ENCODE peak calls at places on chromosomes 16 and 17, in ten cellular contexts. T is effector memory CD4-positive, alpha-beta T cell; H is right atrium auricular region; L is IMR-90; U is uterus; Q is CD8-positive, alpha-beta memory T cell; K is mesendoderm; E is cardiac muscle cell; X is esophagus muscularis mucosa; V is SK-N-SH. N is an unnamed sample.

GRCh38 chr16:28326881-28327610 is 34.7 kb downstream of the SBK1 start:
- DNase-seq in T (peak; percentile 20), H (peak; percentile 65), L (peak; percentile 34), U (no peak), Q (peak; percentile 44), K (peak; percentile 69), E (peak; percentile 74), X (no peak), V (peak; percentile 81), N (peak; percentile 64)

GRCh38 chr17:60151355-60151754 is 1.6 kb downstream of the CA4 start:
- DNase-seq in T (no peak), H (no peak), L (no peak), U (no peak), Q (no peak), K (no peak), E (no peak), X (no peak), V (no peak), N (no peak)

GRCh38 chr17:3944485-3945388 is 19.5 kb downstream of the ATP2A3 start:
- DNase-seq in T (peak; percentile 33), H (no peak), L (peak; percentile 26), U (peak; percentile 51), Q (peak; percentile 42), K (peak; percentile 81), E (peak; percentile 92), X (no peak), V (peak; percentile 100), N (no peak)

GRCh38 chr16:75235721-75236193 is 15.7 kb downstream of the BCAR1 start:
- DNase-seq in T (no peak), H (no peak), L (no peak), U (peak; percentile 29), Q (no peak), K (no peak), E (no peak), X (no peak), V (no peak), N (peak; percentile 66)

GRCh38 chr17:39547713-39548478 is 59.8 kb downstream of the NEUROD2 start:
- DNase-seq in T (peak; percentile 54), H (peak; percentile 76), L (no peak), U (peak; percentile 40), Q (peak; percentile 67), K (peak; percentile 76), E (peak; percentile 56), X (peak; percentile 94), V (peak; percentile 76), N (peak; percentile 78)

GRCh38 chr16:54062361-54063346 is 223.9 kb downstream of the IRX3 start:
- DNase-seq in T (no peak), H (no peak), L (no peak), U (no peak), Q (no peak), K (peak; percentile 79), E (no peak), X (no peak), V (no peak), N (no peak)

GRCh38 chr16:85350973-85351372 is 238.7 kb upstream of the CIBAR2 start:
- DNase-seq in T (no peak), H (peak; percentile 76), L (peak; percentile 96), U (peak; percentile 70), Q (no peak), K (no peak), E (peak; percentile 62), X (no peak), V (peak; percentile 88), N (peak; percentile 97)

GRCh38 chr17:4492762-4493561 is 5.7 kb upstream of the SPNS2 start:
- DNase-seq in T (no peak), H (no peak), L (peak; percentile 28), U (no peak), Q (no peak), K (peak; percentile 90), E (peak; percentile 86), X (no peak), V (no peak), N (no peak)

GRCh38 chr17:49823614-49824013 is 24.3 kb downstream of the TAC4 start:
- DNase-seq in T (no peak), H (no peak), L (peak; percentile 91), U (no peak), Q (no peak), K (no peak), E (no peak), X (no peak), V (no peak), N (no peak)

GRCh38 chr17:42657824-42658588 is 1.1 kb upstream of the TUBG2 start:
- DNase-seq in T (no peak), H (no peak), L (no peak), U (no peak), Q (no peak), K (no peak), E (no peak), X (no peak), V (no peak), N (no peak)

GRCh38 chr16:28258571-28258970 is 33.8 kb upstream of the SBK1 start:
- DNase-seq in T (no peak), H (no peak), L (peak; percentile 4), U (no peak), Q (no peak), K (no peak), E (peak; percentile 87), X (no peak), V (peak; percentile 58), N (no peak)

GRCh38 chr17:60423865-60424264 is 1.6 kb downstream of the CHCT1 start:
- DNase-seq in T (no peak), H (no peak), L (no peak), U (no peak), Q (no peak), K (no peak), E (no peak), X (no peak), V (no peak), N (no peak)

GRCh38 chr17:51362818-51363598 is 102.7 kb downstream of the UTP18 start:
- DNase-seq in T (no peak), H (no peak), L (no peak), U (no peak), Q (no peak), K (peak; percentile 42), E (no peak), X (no peak), V (no peak), N (no peak)

GRCh38 chr17:8118769-8119574 is 658 bp upstream of the ALOXE3 start:
- DNase-seq in T (peak; percentile 68), H (peak; percentile 92), L (peak; percentile 80), U (peak; percentile 90), Q (peak; percentile 81), K (peak; percentile 86), E (peak; percentile 90), X (peak; percentile 97), V (peak; percentile 87), N (peak; percentile 88)

GRCh38 chr17:47906443-47906842 is 10.4 kb downstream of the SP2 start:
- DNase-seq in T (no peak), H (no peak), L (no peak), U (no peak), Q (no peak), K (no peak), E (no peak), X (no peak), V (no peak), N (no peak)

GRCh38 chr17:79878346-79878745 is 39.1 kb upstream of the CBX4 start:
- DNase-seq in T (no peak), H (no peak), L (no peak), U (no peak), Q (no peak), K (no peak), E (no peak), X (no peak), V (peak; percentile 10), N (no peak)

GRCh38 chr17:1244606-1245012 is 25.6 kb upstream of the BHLHA9 start:
- DNase-seq in T (no peak), H (no peak), L (peak; percentile 33), U (no peak), Q (no peak), K (no peak), E (no peak), X (no peak), V (no peak), N (no peak)

DNA sequence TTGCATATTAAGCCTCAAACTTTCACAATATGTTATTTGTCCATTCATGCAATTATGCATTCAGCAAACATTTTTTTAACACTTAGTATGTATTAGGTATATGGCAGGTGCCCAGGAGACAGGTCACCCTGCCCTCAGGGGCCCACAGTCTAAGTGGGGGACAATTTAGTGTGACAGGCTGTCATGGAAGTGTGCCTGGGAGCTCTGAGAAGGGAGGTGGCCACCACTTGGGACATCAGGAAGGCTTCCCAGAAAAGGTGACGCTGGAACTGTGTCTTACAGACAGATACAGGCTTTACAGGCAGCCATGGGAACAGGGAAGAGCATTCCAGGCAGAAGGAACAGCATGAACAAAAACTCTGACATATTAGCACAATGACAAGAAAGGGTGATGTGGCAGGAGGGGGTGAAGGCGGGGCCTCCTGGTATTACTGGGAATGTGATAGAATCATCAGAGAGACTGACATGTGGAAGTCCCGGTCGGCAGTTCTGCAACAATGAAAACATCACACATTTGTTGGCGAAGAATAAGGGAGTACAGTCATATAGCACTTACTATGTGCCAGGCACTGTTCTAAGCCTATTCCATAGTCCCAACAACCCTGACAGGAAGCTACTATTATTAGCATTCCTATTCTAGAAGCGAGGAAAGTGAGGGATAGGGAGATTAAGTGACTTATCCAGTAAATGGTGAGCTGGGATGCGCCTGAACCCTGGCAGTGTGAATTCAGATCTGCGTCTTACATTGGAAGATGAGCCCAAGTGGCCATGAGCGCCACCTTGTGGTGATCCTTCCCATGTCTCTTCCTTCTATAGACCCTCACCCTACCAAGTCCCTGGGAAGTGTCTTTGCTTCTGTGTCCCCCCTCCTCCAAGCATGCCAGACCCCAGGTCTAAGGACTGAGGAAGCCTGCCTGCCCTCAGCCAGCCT is 13.7 kb downstream of the FMNL1 start:
- DNase-seq in T (peak; percentile 58), H (peak; percentile 81), L (peak; percentile 77), U (peak; percentile 70), Q (peak; percentile 70), K (peak; percentile 84), E (peak; percentile 84), X (peak; percentile 95), V (peak; percentile 81), N (peak; percentile 76)
- H3K4me1 ChIP-seq in T (peaks cover 39% of the 10 kb centered on the region), H (no peaks in the 10 kb centered on the region), L (peaks cover 12% of the 10 kb centered on the region), U (no peaks in the 10 kb centered on the region), Q (peaks cover 38% of the 10 kb centered on the region), K (no peaks in the 10 kb centered on the region), E (no peaks in the 10 kb centered on the region), X (peaks cover 19% of the 10 kb centered on the region), V (peaks cover 4% of the 10 kb centered on the region), N (no peaks in the 10 kb centered on the region)

GRCh38 chr17:72710185-72710584 is 382.3 kb downstream of the SLC39A11 start:
- DNase-seq in T (no peak), H (no peak), L (no peak), U (no peak), Q (no peak), K (no peak), E (no peak), X (no peak), V (no peak), N (no peak)
- H3K27ac ChIP-seq in T (no peak overlapping the region), H (no peak overlapping the region), L (no peak overlapping the region), U (no peak overlapping the region), Q (no peak overlapping the region), K (no peak overlapping the region), E (no peak overlapping the region), X (no peak overlapping the region), V (no peak overlapping the region), N (no peak overlapping the region)

GRCh38 chr16:9092282-9092962 is 978 bp downstream of the HAPSTR1 start:
- DNase-seq in T (peak; percentile 45), H (no peak), L (no peak), U (peak; percentile 34), Q (peak; percentile 68), K (peak; percentile 34), E (peak; percentile 57), X (no peak), V (peak; percentile 73), N (peak; percentile 80)
- H3K4me1 ChIP-seq in T (peaks cover 36% of the 10 kb centered on the region), H (no peaks in the 10 kb centered on the region), L (peaks cover 2% of the 10 kb centered on the region), U (peaks cover 2% of the 10 kb centered on the region), Q (peaks cover 38% of the 10 kb centered on the region), K (peaks cover 6% of the 10 kb centered on the region), E (peaks cover 32% of the 10 kb centered on the region), X (peaks cover 58% of the 10 kb centered on the region), V (peaks cover 9% of the 10 kb centered on the region), N (no peaks in the 10 kb centered on the region)

GRCh38 chr16:15404792-15405191 is 9.2 kb downstream of the MPV17L start:
- DNase-seq in T (no peak), H (peak; percentile 61), L (no peak), U (peak; percentile 35), Q (no peak), K (no peak), E (no peak), X (peak; percentile 92), V (no peak), N (peak; percentile 65)
- H3K27ac ChIP-seq in T (no peak overlapping the region), H (peak overlapping the region; percentile 69), L (no peak overlapping the region), U (no peak overlapping the region), Q (no peak overlapping the region), K (no peak overlapping the region), E (no peak overlapping the region), X (peak overlapping the region; percentile 13), V (no peak overlapping the region), N (no peak overlapping the region)

N was measured in tibial artery.